ENCODE peak calls at places on chromosomes 16 and 17, in six cellular contexts. One of them, this sample, is unnamed.
A peak's percentile ranks its signal among the peaks of the same experiment; 100 is the strongest.

GRCh38 chr17:71922439-71922838 is 198.4 kb upstream of the SOX9 start:
- DNase-seq in kidney epithelial cell: peak; percentile 95
- DNase-seq in WTC11: no peak
- DNase-seq in MM.1S: peak; percentile 30
- DNase-seq in HFF-Myc: no peak
- DNase-seq in neural progenitor cell: no peak
- DNase-seq in this sample: peak; percentile 68

GRCh38 chr17:21233581-21234337 is 19.5 kb downstream of the NATD1 start:
- DNase-seq in MM.1S: no peak
- DNase-seq in HFF-Myc: no peak
- DNase-seq in neural progenitor cell: no peak
- DNase-seq in kidney epithelial cell: no peak
- DNase-seq in WTC11: no peak
- DNase-seq in this sample: no peak

GRCh38 chr17:77178586-77178985 is 37.8 kb downstream of the SEC14L1 start:
- DNase-seq in WTC11: no peak
- DNase-seq in MM.1S: no peak
- DNase-seq in kidney epithelial cell: no peak
- DNase-seq in neural progenitor cell: no peak
- DNase-seq in HFF-Myc: no peak
- DNase-seq in this sample: no peak

GRCh38 chr16:80526418-80527061 is 14.3 kb upstream of the DYNLRB2 start:
- DNase-seq in MM.1S: peak; percentile 66
- DNase-seq in HFF-Myc: peak; percentile 31
- DNase-seq in kidney epithelial cell: peak; percentile 25
- DNase-seq in neural progenitor cell: peak; percentile 78
- DNase-seq in WTC11: peak; percentile 50
- DNase-seq in this sample: peak; percentile 77

GRCh38 chr17:1829189-1829578 is 518 bp downstream of the SMYD4 start:
- DNase-seq in WTC11: peak; percentile 23
- DNase-seq in kidney epithelial cell: no peak
- DNase-seq in HFF-Myc: no peak
- DNase-seq in MM.1S: peak; percentile 7
- DNase-seq in neural progenitor cell: no peak
- DNase-seq in this sample: no peak

GRCh38 chr17:27494192-27495091 is 38.2 kb downstream of the KSR1 start:
- DNase-seq in kidney epithelial cell: no peak
- DNase-seq in WTC11: no peak
- DNase-seq in MM.1S: no peak
- DNase-seq in neural progenitor cell: peak; percentile 69
- DNase-seq in HFF-Myc: no peak
- DNase-seq in this sample: no peak

GRCh38 chr16:17375388-17376304 is 95.1 kb downstream of the XYLT1 start:
- DNase-seq in neural progenitor cell: no peak
- DNase-seq in MM.1S: no peak
- DNase-seq in HFF-Myc: no peak
- DNase-seq in kidney epithelial cell: no peak
- DNase-seq in WTC11: no peak
- DNase-seq in this sample: no peak

GRCh38 chr17:44786551-44787081 is 27.8 kb downstream of the ADAM11 start:
- DNase-seq in kidney epithelial cell: no peak
- DNase-seq in MM.1S: no peak
- DNase-seq in HFF-Myc: no peak
- DNase-seq in neural progenitor cell: no peak
- DNase-seq in WTC11: no peak
- DNase-seq in this sample: no peak

GRCh38 chr16:51989637-51990230 is 557.2 kb downstream of the TOX3 start:
- DNase-seq in WTC11: no peak
- DNase-seq in neural progenitor cell: no peak
- DNase-seq in kidney epithelial cell: no peak
- DNase-seq in MM.1S: no peak
- DNase-seq in HFF-Myc: no peak
- DNase-seq in this sample: no peak

GRCh38 chr16:84738255-84739038 is 38.6 kb downstream of the USP10 start:
- DNase-seq in MM.1S: peak; percentile 58
- DNase-seq in kidney epithelial cell: peak; percentile 41
- DNase-seq in neural progenitor cell: peak; percentile 87
- DNase-seq in WTC11: peak; percentile 82
- DNase-seq in HFF-Myc: no peak
- DNase-seq in this sample: peak; percentile 86

GRCh38 chr17:1787301-1787902 is 25.5 kb downstream of the SERPINF1 start:
- DNase-seq in WTC11: no peak
- DNase-seq in HFF-Myc: peak; percentile 84
- DNase-seq in kidney epithelial cell: peak; percentile 83
- DNase-seq in neural progenitor cell: no peak
- DNase-seq in MM.1S: no peak
- DNase-seq in this sample: no peak

GRCh38 chr17:6700948-6701307 is 12.2 kb downstream of the SLC13A5 start:
- DNase-seq in kidney epithelial cell: no peak
- DNase-seq in HFF-Myc: no peak
- DNase-seq in neural progenitor cell: no peak
- DNase-seq in WTC11: no peak
- DNase-seq in MM.1S: no peak
- DNase-seq in this sample: no peak

GRCh38 chr17:9986754-9987382 is 81.8 kb upstream of the RCVRN start:
- DNase-seq in HFF-Myc: no peak
- DNase-seq in MM.1S: no peak
- DNase-seq in kidney epithelial cell: no peak
- DNase-seq in WTC11: no peak
- DNase-seq in neural progenitor cell: no peak
- DNase-seq in this sample: no peak

GRCh38 chr17:75927286-75927922 is 13.4 kb downstream of the FBF1 start:
- DNase-seq in MM.1S: peak; percentile 17
- DNase-seq in WTC11: peak; percentile 63
- DNase-seq in HFF-Myc: no peak
- DNase-seq in neural progenitor cell: peak; percentile 23
- DNase-seq in kidney epithelial cell: no peak
- DNase-seq in this sample: peak; percentile 45

GRCh38 chr16:81866820-81867440 is 87.8 kb downstream of the PLCG2 start:
- DNase-seq in WTC11: no peak
- DNase-seq in kidney epithelial cell: no peak
- DNase-seq in neural progenitor cell: no peak
- DNase-seq in HFF-Myc: no peak
- DNase-seq in MM.1S: no peak
- DNase-seq in this sample: peak; percentile 31

GRCh38 chr16:69179255-69180010 is 7.5 kb upstream of the SNTB2 start:
- DNase-seq in kidney epithelial cell: no peak
- DNase-seq in HFF-Myc: peak; percentile 89
- DNase-seq in neural progenitor cell: no peak
- DNase-seq in MM.1S: peak; percentile 78
- DNase-seq in WTC11: no peak
- DNase-seq in this sample: no peak

GRCh38 chr17:29393451-29393850 is 3.3 kb downstream of the TAOK1 start:
- DNase-seq in kidney epithelial cell: no peak
- DNase-seq in neural progenitor cell: no peak
- DNase-seq in MM.1S: no peak
- DNase-seq in WTC11: no peak
- DNase-seq in HFF-Myc: no peak
- DNase-seq in this sample: no peak

GRCh38 chr17:80738020-80738380 is 193.4 kb downstream of the RPTOR start:
- DNase-seq in WTC11: no peak
- DNase-seq in HFF-Myc: no peak
- DNase-seq in kidney epithelial cell: no peak
- DNase-seq in neural progenitor cell: no peak
- DNase-seq in MM.1S: no peak
- DNase-seq in this sample: no peak
- TF ChIP-seq CTCF in WTC11: no peak
- TF ChIP-seq CTCF in HFF-Myc: no peak
- TF ChIP-seq CTCF in kidney epithelial cell: no peak
- TF ChIP-seq CTCF in neural progenitor cell: no peak
- TF ChIP-seq CTCF in MM.1S: no peak
- TF ChIP-seq CTCF in this sample: no peak

DNA sequence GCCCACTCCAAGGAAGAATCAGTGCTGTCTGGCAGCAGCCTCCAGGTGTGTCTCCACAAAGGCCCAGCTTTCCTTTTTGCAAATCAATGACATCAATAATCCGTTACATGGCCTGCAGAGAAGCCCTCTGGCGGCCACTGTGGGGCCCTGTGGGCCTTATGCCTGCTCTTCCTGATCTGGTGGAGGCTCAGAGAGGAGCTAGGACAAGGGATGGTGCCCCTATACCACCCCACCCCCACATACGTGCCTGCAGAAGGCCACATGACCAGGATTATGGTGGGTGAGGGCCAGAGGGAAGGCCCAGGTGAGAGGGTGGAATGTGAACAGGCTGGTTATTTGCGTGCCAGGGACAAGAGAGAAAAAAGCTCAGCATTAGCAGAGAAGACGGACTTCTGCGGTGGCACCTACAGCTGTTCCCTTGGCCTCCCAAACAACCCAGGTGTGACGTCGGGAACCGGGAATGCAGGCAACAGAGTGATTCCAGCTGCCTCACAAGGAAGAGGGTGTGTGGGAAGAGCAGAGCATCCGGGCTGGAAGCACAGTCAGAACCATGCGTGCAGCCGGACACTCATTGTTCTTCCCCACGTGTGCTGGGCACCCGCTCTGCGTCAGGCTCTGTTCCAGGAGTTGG is 22.5 kb downstream of the EIF4A3 start:
- DNase-seq in MM.1S: no peak
- DNase-seq in kidney epithelial cell: peak; percentile 54
- DNase-seq in WTC11: peak; percentile 75
- DNase-seq in HFF-Myc: no peak
- DNase-seq in neural progenitor cell: peak; percentile 78
- DNase-seq in this sample: peak; percentile 24
- TF ChIP-seq CTCF in MM.1S: peak; percentile 21
- TF ChIP-seq CTCF in kidney epithelial cell: peak; percentile 58
- TF ChIP-seq CTCF in WTC11: peak; percentile 28
- TF ChIP-seq CTCF in HFF-Myc: peak; percentile 27
- TF ChIP-seq CTCF in neural progenitor cell: peak; percentile 69
- TF ChIP-seq CTCF in this sample: peak; percentile 41

GRCh38 chr16:25256821-25257503 is 683 bp downstream of the ZKSCAN2 start:
- DNase-seq in WTC11: peak; percentile 31
- DNase-seq in kidney epithelial cell: peak; percentile 47
- DNase-seq in neural progenitor cell: peak; percentile 45
- DNase-seq in MM.1S: no peak
- DNase-seq in HFF-Myc: no peak
- DNase-seq in this sample: no peak
- TF ChIP-seq CTCF in WTC11: no peak
- TF ChIP-seq CTCF in kidney epithelial cell: no peak
- TF ChIP-seq CTCF in neural progenitor cell: peak; percentile 29
- TF ChIP-seq CTCF in MM.1S: no peak
- TF ChIP-seq CTCF in HFF-Myc: no peak
- TF ChIP-seq CTCF in this sample: no peak

DNA sequence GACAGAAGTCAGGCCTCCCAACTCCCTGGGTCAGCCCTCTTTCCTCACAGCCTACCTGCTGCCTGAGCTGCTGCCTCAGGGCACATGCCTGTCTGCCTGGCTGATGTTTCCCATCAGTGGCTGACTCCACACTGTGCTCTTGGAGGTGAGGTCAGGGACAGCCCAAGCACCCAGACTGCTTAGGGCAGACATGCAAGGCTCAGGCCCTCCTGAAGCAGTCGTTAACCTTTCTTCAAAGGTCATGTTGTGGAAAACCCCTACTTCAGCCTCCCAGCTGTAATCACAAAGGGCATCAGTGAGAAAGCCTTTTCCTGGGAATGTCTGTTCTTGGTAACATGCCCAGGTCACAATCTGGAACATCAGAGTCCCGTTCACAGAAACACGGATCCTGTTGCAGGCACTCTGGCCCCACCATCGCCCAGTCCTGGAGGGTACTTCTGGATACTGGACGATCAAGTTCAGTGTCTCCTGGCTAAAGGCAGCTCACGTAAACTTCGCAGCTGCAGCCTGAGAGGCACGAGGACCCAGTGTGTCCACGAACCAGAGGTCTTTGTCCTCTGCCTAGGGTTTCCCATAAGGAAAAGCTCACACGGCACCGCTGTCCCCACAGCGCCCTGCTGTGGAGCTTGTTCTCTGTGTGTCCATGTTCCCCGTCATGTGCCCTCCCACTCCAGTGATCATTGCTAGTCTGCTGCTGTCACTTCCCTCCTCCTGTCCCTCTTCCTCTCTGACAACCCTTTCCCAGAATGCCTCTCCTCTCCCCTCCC is 54.9 kb downstream of the GNAO1 start:
- DNase-seq in WTC11: no peak
- DNase-seq in kidney epithelial cell: peak; percentile 85
- DNase-seq in HFF-Myc: peak; percentile 14
- DNase-seq in neural progenitor cell: peak; percentile 19
- DNase-seq in MM.1S: no peak
- DNase-seq in this sample: no peak
- TF ChIP-seq CTCF in WTC11: no peak
- TF ChIP-seq CTCF in kidney epithelial cell: no peak
- TF ChIP-seq CTCF in HFF-Myc: no peak
- TF ChIP-seq CTCF in neural progenitor cell: no peak
- TF ChIP-seq CTCF in MM.1S: no peak
- TF ChIP-seq CTCF in this sample: no peak

This sample was measured in GM12865.